ENCODE peak calls at places on chromosomes 5 and 9, in four cellular contexts. V is colonic mucosa; K is heart right ventricle; R is CD4-positive, alpha-beta T cell. G is an unnamed sample.

GRCh38 chr5:40549611-40550010 is 130.1 kb upstream of the PTGER4 start:
- DNase-seq in K (no peak), V (no peak), R (no peak), G (no peak)

GRCh38 chr5:90802695-90803317 is 244.2 kb downstream of the ADGRV1 start:
- DNase-seq in V (peak; percentile 27), K (no peak), R (no peak), G (peak; percentile 54)

GRCh38 chr5:76601470-76601869 is 21.7 kb downstream of the F2RL2 start:
- DNase-seq in R (peak; percentile 5), V (peak; percentile 31), K (no peak), G (peak; percentile 62)

GRCh38 chr5:149024477-149024876 is 38.4 kb downstream of the SH3TC2 start:
- DNase-seq in V (no peak), K (no peak), R (no peak), G (no peak)

GRCh38 chr9:15299374-15299939 is 7.6 kb downstream of the TTC39B start:
- DNase-seq in R (peak; percentile 50), K (no peak), V (no peak), G (no peak)

GRCh38 chr5:26812714-26813113 is 225.7 kb downstream of the CDH9 start:
- DNase-seq in R (no peak), V (no peak), K (no peak), G (no peak)

GRCh38 chr5:156155638-156156037 is 171.3 kb upstream of the SGCD start:
- DNase-seq in K (no peak), R (no peak), V (peak; percentile 48), G (no peak)

GRCh38 chr5:56264417-56265025 is 31.4 kb upstream of the ANKRD55 start:
- DNase-seq in V (no peak), K (no peak), R (peak; percentile 7), G (peak; percentile 65)

GRCh38 chr9:33192493-33193245 is 25.5 kb upstream of the B4GALT1 start:
- DNase-seq in R (no peak), K (no peak), V (no peak), G (no peak)

GRCh38 chr5:174529925-174530681 is 194.3 kb upstream of the MSX2 start:
- DNase-seq in K (no peak), R (no peak), V (no peak), G (no peak)

GRCh38 chr9:94675008-94675841 is 35.9 kb upstream of the FBP1 start:
- DNase-seq in R (no peak), K (no peak), V (no peak), G (no peak)

GRCh38 chr5:10503997-10504761 is 59.7 kb upstream of the ANKRD33B start:
- DNase-seq in V (no peak), K (no peak), R (no peak), G (peak; percentile 33)

GRCh38 chr5:140322751-140323731 is 20.1 kb upstream of the PFDN1 start:
- DNase-seq in K (peak; percentile 38), R (no peak), V (no peak), G (peak; percentile 54)

GRCh38 chr5:168786142-168786541 is 207.0 kb upstream of the PANK3 start:
- DNase-seq in K (no peak), V (no peak), R (no peak), G (no peak)

GRCh38 chr5:52725781-52726180 is 61.9 kb upstream of the ITGA1 start:
- DNase-seq in K (peak; percentile 36), R (no peak), V (peak; percentile 35), G (no peak)

GRCh38 chr5:52427615-52428014 is 360.1 kb upstream of the ITGA1 start:
- DNase-seq in K (no peak), V (no peak), R (no peak), G (no peak)

GRCh38 chr5:157516626-157517325 is 56.8 kb downstream of the NIPAL4 start:
- DNase-seq in V (no peak), R (no peak), K (peak; percentile 31), G (no peak)

GRCh38 chr9:134268308-134268724 is 57.9 kb upstream of the RXRA start:
- DNase-seq in R (no peak), K (no peak), V (peak; percentile 32), G (no peak)

GRCh38 chr9:134265078-134265477 is 61.2 kb upstream of the RXRA start:
- DNase-seq in K (no peak), V (no peak), R (no peak), G (no peak)

GRCh38 chr9:134266418-134266817 is 59.8 kb upstream of the RXRA start:
- DNase-seq in R (no peak), K (no peak), V (no peak), G (no peak)

GRCh38 chr9:134264169-134264568 is 62.1 kb upstream of the RXRA start:
- DNase-seq in R (no peak), K (no peak), V (no peak), G (no peak)

GRCh38 chr9:134267305-134268265 is 58.7 kb upstream of the RXRA start:
- DNase-seq in K (peak; percentile 40), V (no peak), R (no peak), G (no peak)
- TF ChIP-seq CTCF in K (no peak), V (no peak), R (no peak), G (no peak)

GRCh38 chr9:136257381-136258298 is 12.0 kb upstream of the QSOX2 start:
- DNase-seq in R (no peak), V (no peak), K (no peak), G (no peak)
- H3K27me3 ChIP-seq in R (no peaks in the 10 kb centered on the region), V (no peaks in the 10 kb centered on the region), K (no peaks in the 10 kb centered on the region), G (no peaks in the 10 kb centered on the region)

GRCh38 chr9:19948021-19948420 is 159.2 kb upstream of the SLC24A2 start:
- DNase-seq in K (no peak), R (no peak), V (no peak), G (no peak)

GRCh38 chr9:19940808-19941207 is 152.0 kb upstream of the SLC24A2 start:
- DNase-seq in K (no peak), V (no peak), R (no peak), G (no peak)

DNA sequence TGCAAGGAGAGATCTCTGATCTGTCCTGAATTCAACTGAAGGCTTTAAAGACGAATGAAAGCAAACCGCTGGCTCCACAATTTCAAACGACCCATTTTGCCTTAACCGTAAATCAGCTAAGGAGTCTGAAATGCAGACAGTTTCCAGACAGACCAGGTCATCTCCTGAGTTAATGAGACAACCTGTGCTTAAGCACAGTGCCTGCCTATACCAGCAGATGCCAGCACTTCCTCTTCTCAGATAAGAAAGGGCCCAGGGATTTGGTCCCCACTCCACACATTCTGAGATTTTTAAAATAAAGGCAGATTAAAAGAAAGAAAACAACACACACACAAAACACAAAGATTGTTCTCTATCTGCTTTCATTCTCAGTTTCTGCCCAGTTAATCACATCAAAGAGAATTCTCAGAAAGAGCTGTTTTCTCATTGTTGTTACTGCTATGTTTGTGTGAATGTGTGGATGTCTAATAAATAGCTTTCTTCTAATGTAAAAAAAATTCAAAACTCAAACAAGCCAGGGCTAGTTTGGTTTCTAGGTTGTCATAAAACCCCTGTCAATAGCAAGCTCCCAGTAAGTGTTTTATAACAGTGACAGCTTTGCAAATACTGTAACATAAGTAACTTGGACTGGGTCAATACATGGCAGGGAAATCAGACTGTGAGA is 157.7 kb upstream of the SLC24A2 start:
- DNase-seq in R (no peak), V (no peak), K (no peak), G (no peak)
- TF ChIP-seq CTCF in R (peak; percentile 20), V (no peak), K (no peak), G (no peak)

GRCh38 chr9:129590466-129590865 is 30.4 kb downstream of the C9orf50 start:
- DNase-seq in R (no peak), K (no peak), V (no peak), G (no peak)
- H3K27me3 ChIP-seq in R (no peaks in the 10 kb centered on the region), K (no peaks in the 10 kb centered on the region), V (no peaks in the 10 kb centered on the region), G (no peaks in the 10 kb centered on the region)

DNA sequence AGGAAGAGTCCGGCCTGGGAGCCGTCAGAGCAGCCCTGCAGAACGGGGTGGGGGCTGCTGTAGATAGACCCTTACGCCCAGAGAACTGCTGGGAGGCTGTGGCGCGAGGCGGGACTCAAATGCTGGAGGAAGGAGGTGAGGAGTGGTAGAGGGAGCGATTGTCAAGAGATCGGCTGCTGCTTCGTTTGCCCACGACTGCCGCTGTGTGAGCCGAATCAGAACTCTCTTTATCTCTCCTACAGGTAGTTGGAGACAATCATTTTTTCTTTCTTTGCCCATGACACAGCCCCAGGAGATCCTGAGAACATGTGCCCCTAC is 446 bp downstream of the ZNF79 start:
- DNase-seq in K (no peak), V (no peak), R (peak; percentile 20), G (no peak)
- TF ChIP-seq CTCF in K (no peak), V (no peak), R (no peak), G (no peak)

GRCh38 chr9:133655701-133656100 is 19.5 kb downstream of the DBH start:
- DNase-seq in R (no peak), V (no peak), K (no peak), G (no peak)

GRCh38 chr9:133654736-133655657 is 18.8 kb downstream of the DBH start:
- DNase-seq in V (no peak), K (no peak), R (no peak), G (no peak)

GRCh38 chr9:133657120-133657661 is 21.0 kb downstream of the DBH start:
- DNase-seq in K (no peak), R (no peak), V (no peak), G (no peak)

GRCh38 chr9:133658442-133659431 is 22.6 kb downstream of the DBH start:
- DNase-seq in V (peak; percentile 53), K (peak; percentile 54), R (no peak), G (peak; percentile 67)

GRCh38 chr9:133656211-133657119 is 20.3 kb downstream of the DBH start:
- DNase-seq in V (no peak), R (peak; percentile 68), K (no peak), G (no peak)
- H3K27me3 ChIP-seq in V (no peaks in the 10 kb centered on the region), R (peaks cover 5% of the 10 kb centered on the region), K (peaks cover 23% of the 10 kb centered on the region), G (no peaks in the 10 kb centered on the region)